ENCODE peak calls at places on chromosomes 2 and 18, in five cellular contexts. One of them, this sample, is unnamed.

GRCh38 chr2:220034356-220035121 is 407.1 kb downstream of the SLC4A3 start:
- DNase-seq in mesenchymal stem cell: peak
- DNase-seq in trophoblast cell: no peak
- DNase-seq in neuronal stem cell: no peak
- DNase-seq in IMR-90: peak
- DNase-seq in this sample: no peak

GRCh38 chr2:163734911-163735691 is 707 bp downstream of the FIGN start:
- DNase-seq in trophoblast cell: peak
- DNase-seq in neuronal stem cell: peak
- DNase-seq in IMR-90: peak
- DNase-seq in mesenchymal stem cell: peak
- DNase-seq in this sample: peak

GRCh38 chr18:49076767-49077166 is 126.0 kb upstream of the SMAD7 start:
- DNase-seq in IMR-90: no peak
- DNase-seq in trophoblast cell: no peak
- DNase-seq in neuronal stem cell: no peak
- DNase-seq in mesenchymal stem cell: no peak
- DNase-seq in this sample: no peak

GRCh38 chr2:230751062-230751461 is 38.4 kb downstream of the CAB39 start:
- DNase-seq in trophoblast cell: peak
- DNase-seq in IMR-90: peak
- DNase-seq in neuronal stem cell: no peak
- DNase-seq in mesenchymal stem cell: peak
- DNase-seq in this sample: no peak

GRCh38 chr2:24970483-24971299 is 1.1 kb downstream of the DNAJC27 start:
- DNase-seq in trophoblast cell: peak
- DNase-seq in neuronal stem cell: no peak
- DNase-seq in mesenchymal stem cell: peak
- DNase-seq in IMR-90: peak
- DNase-seq in this sample: peak

GRCh38 chr2:206289391-206289790 is 14.9 kb downstream of the ZDBF2 start:
- DNase-seq in neuronal stem cell: no peak
- DNase-seq in trophoblast cell: no peak
- DNase-seq in IMR-90: no peak
- DNase-seq in mesenchymal stem cell: no peak
- DNase-seq in this sample: no peak

GRCh38 chr2:110813896-110814295 is 81.5 kb downstream of the ACOXL start:
- DNase-seq in neuronal stem cell: no peak
- DNase-seq in mesenchymal stem cell: no peak
- DNase-seq in IMR-90: no peak
- DNase-seq in trophoblast cell: no peak
- DNase-seq in this sample: no peak

GRCh38 chr2:230690439-230690838 is 22.2 kb upstream of the CAB39 start:
- DNase-seq in neuronal stem cell: no peak
- DNase-seq in trophoblast cell: no peak
- DNase-seq in mesenchymal stem cell: no peak
- DNase-seq in IMR-90: peak
- DNase-seq in this sample: no peak

DNA sequence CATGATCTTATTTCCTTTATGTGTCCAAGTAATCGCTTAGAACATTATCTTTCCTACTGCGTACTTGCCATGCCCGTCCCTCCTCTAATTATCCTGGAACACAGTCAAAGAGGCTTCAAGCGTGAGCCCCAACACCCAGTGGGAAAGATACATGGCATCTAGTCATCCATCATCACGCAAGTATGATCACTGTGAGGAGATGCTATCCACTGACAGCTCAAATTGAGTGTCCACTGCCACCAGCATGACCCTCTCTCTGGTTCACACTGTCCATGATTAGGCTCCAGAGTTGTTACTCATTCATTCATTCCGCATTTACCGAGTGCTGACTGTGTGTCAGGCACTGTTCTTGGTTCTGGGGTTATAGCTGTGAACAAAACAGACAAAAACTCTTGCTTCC is 124.6 kb downstream of the COPS8 start:
- DNase-seq in trophoblast cell: no peak
- DNase-seq in neuronal stem cell: no peak
- DNase-seq in IMR-90: no peak
- DNase-seq in mesenchymal stem cell: no peak
- DNase-seq in this sample: no peak
- H3K4ac ChIP-seq in trophoblast cell: no peak
- H3K4ac ChIP-seq in neuronal stem cell: no peak
- H3K4ac ChIP-seq in IMR-90: peak
- H3K4ac ChIP-seq in mesenchymal stem cell: no peak
- H3K4ac ChIP-seq in this sample: no peak

GRCh38 chr18:2905802-2906521 is 59.2 kb downstream of the EMILIN2 start:
- DNase-seq in trophoblast cell: no peak
- DNase-seq in mesenchymal stem cell: peak
- DNase-seq in neuronal stem cell: no peak
- DNase-seq in IMR-90: no peak
- DNase-seq in this sample: peak

GRCh38 chr18:2908166-2908945 is 61.5 kb downstream of the EMILIN2 start:
- DNase-seq in trophoblast cell: no peak
- DNase-seq in mesenchymal stem cell: no peak
- DNase-seq in IMR-90: no peak
- DNase-seq in neuronal stem cell: no peak
- DNase-seq in this sample: no peak

GRCh38 chr18:2906522-2907458 is 60.0 kb downstream of the EMILIN2 start:
- DNase-seq in neuronal stem cell: no peak
- DNase-seq in mesenchymal stem cell: peak
- DNase-seq in trophoblast cell: no peak
- DNase-seq in IMR-90: no peak
- DNase-seq in this sample: peak

GRCh38 chr18:2908946-2909335 is 62.1 kb downstream of the EMILIN2 start:
- DNase-seq in IMR-90: no peak
- DNase-seq in mesenchymal stem cell: no peak
- DNase-seq in trophoblast cell: no peak
- DNase-seq in neuronal stem cell: no peak
- DNase-seq in this sample: no peak

GRCh38 chr18:2907459-2908145 is 60.8 kb downstream of the EMILIN2 start:
- DNase-seq in IMR-90: no peak
- DNase-seq in trophoblast cell: no peak
- DNase-seq in mesenchymal stem cell: no peak
- DNase-seq in neuronal stem cell: no peak
- DNase-seq in this sample: no peak
- H3K4ac ChIP-seq in IMR-90: no peak
- H3K4ac ChIP-seq in trophoblast cell: no peak
- H3K4ac ChIP-seq in mesenchymal stem cell: no peak
- H3K4ac ChIP-seq in neuronal stem cell: no peak
- H3K4ac ChIP-seq in this sample: no peak

DNA sequence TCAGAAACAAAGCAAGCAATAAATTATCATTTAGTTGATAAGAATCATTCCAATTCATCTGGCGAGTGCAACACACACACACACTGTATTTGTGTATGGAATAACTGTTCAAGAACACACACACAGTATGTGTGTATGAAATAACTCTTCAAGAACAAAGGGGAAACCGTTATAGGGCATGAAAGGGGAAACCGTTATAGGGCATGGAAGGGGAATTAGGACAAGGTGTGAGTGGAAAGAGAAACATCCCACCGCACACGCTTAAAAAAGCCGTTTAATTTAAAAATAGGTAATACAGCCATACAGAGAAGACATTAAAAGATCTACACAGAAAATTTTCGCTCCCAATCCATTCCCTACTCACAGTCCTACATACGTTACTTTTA is 607 bp upstream of the TSN start:
- DNase-seq in mesenchymal stem cell: no peak
- DNase-seq in IMR-90: no peak
- DNase-seq in neuronal stem cell: no peak
- DNase-seq in trophoblast cell: no peak
- DNase-seq in this sample: no peak
- H3K4ac ChIP-seq in mesenchymal stem cell: peak
- H3K4ac ChIP-seq in IMR-90: no peak
- H3K4ac ChIP-seq in neuronal stem cell: no peak
- H3K4ac ChIP-seq in trophoblast cell: no peak
- H3K4ac ChIP-seq in this sample: no peak

GRCh38 chr18:79569720-79570119 is 109.9 kb upstream of the CTDP1 start:
- DNase-seq in trophoblast cell: no peak
- DNase-seq in neuronal stem cell: no peak
- DNase-seq in IMR-90: no peak
- DNase-seq in mesenchymal stem cell: no peak
- DNase-seq in this sample: no peak
- H3K4ac ChIP-seq in trophoblast cell: no peak
- H3K4ac ChIP-seq in neuronal stem cell: peak
- H3K4ac ChIP-seq in IMR-90: peak
- H3K4ac ChIP-seq in mesenchymal stem cell: no peak
- H3K4ac ChIP-seq in this sample: no peak

GRCh38 chr18:41887100-41887499 is 67.9 kb upstream of the PIK3C3 start:
- DNase-seq in mesenchymal stem cell: no peak
- DNase-seq in trophoblast cell: no peak
- DNase-seq in IMR-90: no peak
- DNase-seq in neuronal stem cell: no peak
- DNase-seq in this sample: no peak

DNA sequence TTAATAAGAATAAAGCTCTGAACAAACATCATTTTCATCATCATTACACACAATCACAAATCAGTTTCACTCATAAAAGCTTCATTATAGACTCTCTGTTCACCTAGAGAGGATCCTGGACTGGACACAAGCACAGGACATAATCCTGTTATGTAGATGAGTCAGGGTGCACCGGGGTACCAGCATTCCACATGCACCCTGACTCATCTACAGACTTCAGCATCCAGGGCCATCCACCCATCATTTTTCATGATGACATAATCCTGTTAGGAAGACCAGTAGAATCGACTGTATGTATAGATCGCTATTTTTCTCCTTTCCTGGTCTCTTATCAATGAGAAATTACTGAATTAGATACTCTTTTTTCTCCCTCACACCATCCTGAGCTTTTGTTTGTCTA is 73.7 kb upstream of the PIK3C3 start:
- DNase-seq in IMR-90: peak
- DNase-seq in trophoblast cell: no peak
- DNase-seq in neuronal stem cell: no peak
- DNase-seq in mesenchymal stem cell: no peak
- DNase-seq in this sample: no peak
- H3K4ac ChIP-seq in IMR-90: no peak
- H3K4ac ChIP-seq in trophoblast cell: no peak
- H3K4ac ChIP-seq in neuronal stem cell: no peak
- H3K4ac ChIP-seq in mesenchymal stem cell: no peak
- H3K4ac ChIP-seq in this sample: no peak

GRCh38 chr2:207768891-207769596 is 662 bp downstream of the FZD5 start:
- DNase-seq in IMR-90: no peak
- DNase-seq in mesenchymal stem cell: peak
- DNase-seq in neuronal stem cell: peak
- DNase-seq in trophoblast cell: no peak
- DNase-seq in this sample: peak
- H3K4ac ChIP-seq in IMR-90: no peak
- H3K4ac ChIP-seq in mesenchymal stem cell: no peak
- H3K4ac ChIP-seq in neuronal stem cell: peak
- H3K4ac ChIP-seq in trophoblast cell: peak
- H3K4ac ChIP-seq in this sample: peak

DNA sequence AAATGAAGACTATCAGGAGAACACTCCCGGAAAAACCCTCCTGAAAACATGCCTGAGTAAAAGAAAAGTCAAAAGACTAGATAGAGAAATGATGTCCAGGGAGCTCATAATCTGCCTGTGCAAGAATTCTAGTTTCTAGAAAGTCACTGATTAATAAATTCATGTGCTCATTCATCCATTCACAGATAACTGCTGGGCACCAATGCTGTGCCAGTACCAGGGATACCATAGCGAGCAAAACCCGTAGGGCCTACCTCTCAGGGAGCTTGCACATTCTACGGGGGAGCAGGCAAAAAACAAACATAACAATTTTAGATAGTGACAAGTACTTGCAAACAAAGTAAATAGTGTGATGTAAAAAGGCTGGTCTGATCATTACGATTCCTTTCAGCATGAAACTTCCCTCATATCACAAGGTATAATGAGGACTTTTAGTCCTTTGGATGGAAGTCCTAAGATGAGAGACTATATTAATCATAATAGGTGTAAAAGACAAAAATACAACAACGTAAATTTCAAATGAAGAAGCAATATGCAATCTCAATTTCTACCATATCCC is 289.9 kb downstream of the AFF3 start:
- DNase-seq in IMR-90: no peak
- DNase-seq in trophoblast cell: no peak
- DNase-seq in mesenchymal stem cell: no peak
- DNase-seq in neuronal stem cell: no peak
- DNase-seq in this sample: no peak
- H3K4ac ChIP-seq in IMR-90: peak
- H3K4ac ChIP-seq in trophoblast cell: no peak
- H3K4ac ChIP-seq in mesenchymal stem cell: peak
- H3K4ac ChIP-seq in neuronal stem cell: no peak
- H3K4ac ChIP-seq in this sample: no peak

DNA sequence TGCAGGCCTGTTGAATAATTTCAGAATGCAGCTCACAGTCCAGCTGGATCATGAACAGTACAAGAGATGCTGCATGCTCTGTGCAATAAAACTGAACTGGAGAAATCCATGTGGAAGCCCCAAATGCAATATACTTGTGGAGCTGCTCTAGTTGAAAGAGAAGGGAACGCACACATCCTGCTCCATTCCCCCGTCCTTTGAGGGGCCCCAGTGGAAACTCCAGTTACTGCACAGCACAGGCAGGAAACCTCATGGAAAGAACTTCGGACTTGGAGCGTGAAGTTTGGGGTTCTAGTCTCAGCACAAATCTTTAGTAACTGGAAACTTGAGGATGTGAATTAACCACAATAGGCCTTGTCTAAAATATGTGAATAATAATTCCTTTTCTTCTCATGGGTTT is 73.2 kb downstream of the PLA2R1 start:
- DNase-seq in mesenchymal stem cell: no peak
- DNase-seq in IMR-90: no peak
- DNase-seq in trophoblast cell: no peak
- DNase-seq in neuronal stem cell: no peak
- DNase-seq in this sample: peak
- H3K4ac ChIP-seq in mesenchymal stem cell: no peak
- H3K4ac ChIP-seq in IMR-90: no peak
- H3K4ac ChIP-seq in trophoblast cell: no peak
- H3K4ac ChIP-seq in neuronal stem cell: no peak
- H3K4ac ChIP-seq in this sample: no peak

DNA sequence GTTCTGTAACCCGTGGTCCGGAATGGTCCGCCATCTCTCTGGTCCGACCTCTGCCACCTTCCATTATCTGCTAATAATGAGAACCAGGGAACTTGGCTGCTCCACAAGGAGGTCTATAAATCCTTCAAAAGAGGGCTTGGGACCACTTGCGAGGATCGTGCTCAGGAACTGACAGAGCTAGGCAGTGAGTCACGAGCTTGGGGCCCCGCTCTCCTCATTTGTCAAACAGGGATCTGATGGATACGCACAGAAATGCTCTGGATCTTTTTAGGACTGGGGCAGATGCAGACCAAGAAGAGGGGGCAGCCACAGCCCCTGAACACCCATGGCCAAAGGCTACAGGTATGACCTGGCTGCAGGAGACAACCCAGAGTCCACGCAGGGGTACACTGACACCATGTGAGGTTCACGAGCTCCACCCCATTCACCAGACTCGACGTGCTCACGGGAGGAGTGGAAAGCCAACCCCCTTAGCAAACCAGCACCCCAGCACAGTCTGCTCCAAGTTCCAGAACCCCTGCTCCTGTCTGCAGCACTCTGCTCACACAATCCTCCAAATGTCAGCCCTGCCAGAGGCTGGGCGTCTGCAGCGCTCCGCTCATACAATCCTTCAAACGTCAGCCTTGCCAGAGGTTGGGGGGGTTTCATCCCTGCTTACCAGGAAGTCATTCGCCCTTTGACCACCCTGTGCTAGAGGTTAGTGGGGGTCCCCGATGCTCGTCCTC is 45.8 kb downstream of the ANO7 start:
- DNase-seq in neuronal stem cell: no peak
- DNase-seq in mesenchymal stem cell: no peak
- DNase-seq in trophoblast cell: no peak
- DNase-seq in IMR-90: no peak
- DNase-seq in this sample: no peak
- H3K4ac ChIP-seq in neuronal stem cell: no peak
- H3K4ac ChIP-seq in mesenchymal stem cell: no peak
- H3K4ac ChIP-seq in trophoblast cell: no peak
- H3K4ac ChIP-seq in IMR-90: no peak
- H3K4ac ChIP-seq in this sample: no peak

This sample was measured in mesendoderm.